ENCODE peak calls at places on chromosomes 7 and 10, in four cellular contexts. I is MM.1S, A is esophagus squamous epithelium, Z is lung. P is an unnamed sample.

GRCh38 chr10:122078965-122079401 is 90.0 kb downstream of the TACC2 start:
- DNase-seq in I (no peak), A (no peak), Z (no peak), P (no peak)

GRCh38 chr7:51261117-51261835 is 55.3 kb downstream of the COBL start:
- DNase-seq in A (no peak), I (no peak), Z (no peak), P (no peak)

GRCh38 chr7:67371429-67372305 is 375.0 kb downstream of the TYW1 start:
- DNase-seq in A (no peak), I (peak; percentile 71), Z (peak; percentile 63), P (peak; percentile 3)

GRCh38 chr7:54397836-54398612 is 144.2 kb upstream of the VSTM2A start:
- DNase-seq in I (no peak), Z (no peak), A (no peak), P (no peak)

GRCh38 chr7:75892634-75893272 is 13.9 kb downstream of the RHBDD2 start:
- DNase-seq in Z (peak; percentile 89), I (no peak), A (no peak), P (no peak)

GRCh38 chr10:33735463-33735862 is 401.0 kb upstream of the NRP1 start:
- DNase-seq in Z (no peak), I (peak; percentile 25), A (no peak), P (no peak)

GRCh38 chr10:126302831-126303230 is 85.4 kb downstream of the ADAM12 start:
- DNase-seq in A (no peak), Z (no peak), I (no peak), P (no peak)

GRCh38 chr7:424961-425793 is 94.5 kb downstream of the PDGFA start:
- DNase-seq in A (no peak), I (no peak), Z (no peak), P (peak; percentile 36)

GRCh38 chr7:122316467-122317394 is 12.2 kb upstream of the FEZF1 start:
- DNase-seq in Z (no peak), I (no peak), A (no peak), P (no peak)

GRCh38 chr7:23315366-23315765 is 16.2 kb downstream of the MALSU1 start:
- DNase-seq in A (no peak), Z (no peak), I (no peak), P (no peak)

GRCh38 chr7:17153571-17153970 is 144.9 kb upstream of the AHR start:
- DNase-seq in Z (no peak), A (no peak), I (no peak), P (no peak)

GRCh38 chr7:33789871-33790270 is 115.5 kb upstream of the BMPER start:
- DNase-seq in I (no peak), Z (no peak), A (no peak), P (no peak)

GRCh38 chr10:123550680-123551096 is 115.5 kb upstream of the GPR26 start:
- DNase-seq in A (no peak), I (no peak), Z (no peak), P (no peak)

GRCh38 chr7:70730451-70731110 is 401.4 kb upstream of the GALNT17 start:
- DNase-seq in I (no peak), A (no peak), Z (no peak), P (no peak)

GRCh38 chr10:124917168-124917938 is 24.6 kb upstream of the ZRANB1 start:
- DNase-seq in A (no peak), I (peak; percentile 32), Z (peak; percentile 49), P (no peak)

GRCh38 chr10:47020491-47020890 is 109.3 kb downstream of the PTPN20 start:
- DNase-seq in Z (peak; percentile 29), I (no peak), A (no peak), P (no peak)

GRCh38 chr7:44148961-44149550 is 7.9 kb upstream of the MYL7 start:
- DNase-seq in Z (no peak), A (no peak), I (no peak), P (no peak)

GRCh38 chr7:28798233-28798632 is 159.9 kb downstream of the TRIL start:
- DNase-seq in Z (no peak), I (no peak), A (no peak), P (no peak)

GRCh38 chr10:124066744-124067714 is 26.4 kb downstream of the CHST15 start:
- DNase-seq in I (peak; percentile 48), A (no peak), Z (no peak), P (no peak)

GRCh38 chr10:43230101-43230908 is 36.6 kb downstream of the RASGEF1A start:
- DNase-seq in A (no peak), I (no peak), Z (no peak), P (no peak)

GRCh38 chr7:30027065-30027456 is 559 bp upstream of the FKBP14 start:
- DNase-seq in A (no peak), Z (no peak), I (peak; percentile 42), P (no peak)

GRCh38 chr10:103504181-103504783 is 10.8 kb downstream of the NEURL1 start:
- DNase-seq in A (no peak), I (peak; percentile 98), Z (no peak), P (no peak)

GRCh38 chr7:13057462-13058200 is 370.2 kb downstream of the ARL4A start:
- DNase-seq in A (no peak), Z (no peak), I (peak; percentile 41), P (no peak)

GRCh38 chr10:47410862-47411261 is 26.8 kb upstream of the ZNF488 start:
- DNase-seq in A (no peak), Z (no peak), I (no peak), P (no peak)

GRCh38 chr7:134798155-134798554 is 18.7 kb downstream of the CALD1 start:
- DNase-seq in I (no peak), A (no peak), Z (no peak), P (no peak)

GRCh38 chr7:17369686-17370426 is 71.4 kb downstream of the AHR start:
- DNase-seq in A (no peak), I (no peak), Z (peak; percentile 60), P (no peak)

GRCh38 chr7:153188630-153189029 is 429.1 kb downstream of the ACTR3B start:
- DNase-seq in I (no peak), Z (no peak), A (no peak), P (no peak)

GRCh38 chr10:14470920-14471319 is 140.2 kb upstream of the FRMD4A start:
- DNase-seq in I (no peak), A (no peak), Z (no peak), P (no peak)

GRCh38 chr7:151125459-151125834 is 39.2 kb downstream of the AGAP3 start:
- DNase-seq in I (no peak), A (no peak), Z (no peak), P (no peak)

GRCh38 chr10:133039107-133039822 is 48.5 kb upstream of the ADGRA1 start:
- DNase-seq in I (no peak), A (no peak), Z (no peak), P (no peak)

GRCh38 chr7:157155959-157156358 is 17.2 kb downstream of the UBE3C start:
- DNase-seq in A (no peak), I (no peak), Z (no peak), P (no peak)

GRCh38 chr10:28317735-28318134 is 14.9 kb upstream of the MPP7 start:
- DNase-seq in A (no peak), Z (no peak), I (no peak), P (no peak)

GRCh38 chr10:116080553-116080952 is 192.5 kb downstream of the GFRA1 start:
- DNase-seq in A (no peak), I (no peak), Z (no peak), P (no peak)

GRCh38 chr7:32298403-32299132 is 191.6 kb downstream of the LSM5 start:
- DNase-seq in Z (no peak), A (no peak), I (no peak), P (no peak)

GRCh38 chr7:150515248-150515647 is 576 bp downstream of the GIMAP7 start:
- DNase-seq in I (no peak), A (no peak), Z (no peak), P (no peak)

GRCh38 chr7:74174606-74175082 is 488 bp downstream of the EIF4H start:
- DNase-seq in I (peak; percentile 31), Z (peak; percentile 36), A (no peak), P (no peak)

DNA sequence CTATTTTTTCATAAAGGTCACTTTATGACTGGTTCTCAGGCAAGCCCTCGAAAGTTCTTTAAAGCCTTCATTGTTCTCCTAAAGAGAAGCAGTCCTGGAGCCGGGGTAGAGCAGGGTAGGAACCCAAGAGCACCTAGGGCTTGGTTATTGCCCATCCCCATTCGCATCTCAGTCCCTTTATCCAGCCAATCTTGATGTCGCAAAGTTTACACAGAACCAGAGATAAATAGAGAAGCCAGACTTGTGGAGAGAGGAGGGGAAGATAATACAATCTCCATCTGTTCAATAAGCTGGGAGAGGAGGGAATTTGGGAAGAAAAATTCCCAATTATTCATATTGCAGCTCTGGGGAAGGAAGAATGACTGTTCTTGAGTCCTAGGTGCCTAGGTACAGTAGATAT is 6.4 kb upstream of the SRI start:
- DNase-seq in Z (no peak), A (no peak), I (no peak), P (no peak)
- H3K27ac ChIP-seq in Z (no peak overlapping the region), A (no peak overlapping the region), I (no peak overlapping the region), P (no peak overlapping the region)

GRCh38 chr10:5746197-5746596 is 61.6 kb downstream of the TASOR2 start:
- DNase-seq in Z (no peak), A (no peak), I (no peak), P (no peak)
- H3K36me3 ChIP-seq in Z (peaks cover 27% of the 10 kb centered on the region), A (peaks cover 11% of the 10 kb centered on the region), I (no peaks in the 10 kb centered on the region), P (peaks cover 26% of the 10 kb centered on the region)

DNA sequence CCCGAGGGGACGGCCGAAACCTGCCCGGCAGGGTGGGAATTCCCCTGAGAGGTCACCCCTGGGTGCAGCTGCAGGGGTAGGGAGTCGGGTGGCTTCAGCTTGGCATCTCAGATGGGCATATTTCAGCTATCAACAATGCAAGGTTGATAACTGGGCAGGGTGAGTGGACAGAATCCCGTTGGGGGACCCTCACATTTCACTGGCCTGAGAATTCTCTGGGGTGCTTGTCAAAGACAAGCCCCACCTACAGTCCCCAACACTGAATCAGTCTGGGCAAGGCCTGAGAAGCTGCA is 3.2 kb downstream of the RGS10 start:
- DNase-seq in A (no peak), Z (no peak), I (no peak), P (no peak)
- H3K4me1 ChIP-seq in A (peaks cover 24% of the 10 kb centered on the region), Z (no peaks in the 10 kb centered on the region), I (no peaks in the 10 kb centered on the region), P (peaks cover 9% of the 10 kb centered on the region)

DNA sequence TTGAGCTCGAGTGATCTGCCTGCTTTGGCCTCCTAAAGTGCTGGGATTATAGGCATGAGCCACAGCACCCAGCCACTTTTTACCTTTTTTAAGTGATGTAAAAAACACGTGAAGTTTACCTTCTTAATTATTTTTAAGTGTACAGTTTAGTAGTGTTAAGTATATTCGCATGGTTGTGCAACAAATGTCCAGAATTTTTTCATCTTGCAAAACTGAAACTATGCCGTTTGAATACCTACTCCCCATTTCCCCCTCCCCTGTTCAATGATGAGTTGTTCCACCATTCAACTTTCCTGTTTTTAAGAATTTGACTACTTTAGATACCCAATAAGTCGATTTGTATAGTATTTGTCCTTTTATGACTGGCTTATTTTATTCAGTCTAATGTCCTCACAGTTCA is 10.9 kb downstream of the NRBF2 start:
- DNase-seq in I (no peak), A (no peak), Z (no peak), P (no peak)
- H3K27ac ChIP-seq in I (no peak overlapping the region), A (no peak overlapping the region), Z (no peak overlapping the region), P (no peak overlapping the region)

GRCh38 chr10:46014215-46014614 is 16.2 kb downstream of the NCOA4 start:
- DNase-seq in I (no peak), Z (no peak), A (no peak), P (no peak)
- H3K36me3 ChIP-seq in I (peaks cover 28% of the 10 kb centered on the region), Z (peaks cover 24% of the 10 kb centered on the region), A (peaks cover 28% of the 10 kb centered on the region), P (peaks cover 45% of the 10 kb centered on the region)

DNA sequence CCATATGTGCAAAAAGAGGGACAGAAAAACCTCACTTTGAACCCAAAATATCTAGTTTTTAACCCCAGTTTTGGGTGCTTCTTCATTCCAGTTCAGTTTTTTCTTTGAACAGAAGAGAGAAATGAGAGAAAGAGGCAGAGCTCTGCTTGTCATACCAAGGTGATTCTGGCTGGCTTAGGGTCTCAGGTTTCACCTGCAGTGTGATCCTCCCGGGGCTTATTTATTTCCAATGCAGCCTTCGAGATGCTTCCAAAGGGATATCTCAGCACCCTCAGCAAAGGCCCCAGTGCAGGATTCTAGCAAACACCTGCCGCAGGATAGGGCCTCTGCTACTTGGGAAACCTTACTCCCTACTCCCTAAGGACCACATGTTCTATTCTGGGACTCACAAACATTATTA is 131.3 kb downstream of the WDR11 start:
- DNase-seq in Z (no peak), A (no peak), I (no peak), P (no peak)
- H3K4me1 ChIP-seq in Z (no peaks in the 10 kb centered on the region), A (peaks cover 7% of the 10 kb centered on the region), I (peaks cover 8% of the 10 kb centered on the region), P (peaks cover 9% of the 10 kb centered on the region)

P was measured in thoracic aorta.